ENCODE peak calls at places on chromosomes 7 and 10, in six cellular contexts. I is stomach, A is endothelial cell of umbilical vein, W is HCT116, N is HL-60, Y is upper lobe of left lung. J is an unnamed sample.

GRCh38 chr10:30829921-30830671 is 200.5 kb upstream of the LYZL2 start:
- DNase-seq in I (no peak), A (no peak), W (no peak), N (no peak), Y (no peak), J (no peak)

GRCh38 chr7:124171068-124171467 is 138.2 kb upstream of the TMEM229A start:
- DNase-seq in I (no peak), A (no peak), W (peak), N (no peak), Y (no peak), J (no peak)

GRCh38 chr10:78342787-78343186 is 309.1 kb downstream of the RPS24 start:
- DNase-seq in I (peak), A (no peak), W (no peak), N (no peak), Y (peak), J (peak)

GRCh38 chr10:91742189-91742588 is 56.0 kb upstream of the TNKS2 start:
- DNase-seq in I (no peak), A (no peak), W (no peak), N (no peak), Y (no peak), J (no peak)

GRCh38 chr7:50588937-50589336 is 23.7 kb upstream of the DDC start:
- DNase-seq in I (no peak), A (no peak), W (no peak), N (no peak), Y (no peak), J (no peak)

GRCh38 chr7:66150471-66150870 is 35.8 kb downstream of the CRCP start:
- DNase-seq in I (no peak), A (peak), W (no peak), N (no peak), Y (peak), J (peak)

GRCh38 chr7:69967152-69967591 is 368.9 kb downstream of the AUTS2 start:
- DNase-seq in I (peak), A (no peak), W (no peak), N (no peak), Y (peak), J (no peak)

GRCh38 chr7:102068846-102069245 is 217.8 kb upstream of the SH2B2 start:
- DNase-seq in I (no peak), A (no peak), W (no peak), N (no peak), Y (no peak), J (no peak)

GRCh38 chr7:34603711-34604444 is 54.1 kb upstream of the NPSR1 start:
- DNase-seq in I (no peak), A (no peak), W (no peak), N (no peak), Y (no peak), J (no peak)

GRCh38 chr7:142612264-142612881 is 136.9 kb upstream of the PRSS1 start:
- DNase-seq in I (no peak), A (peak), W (no peak), N (no peak), Y (no peak), J (no peak)

GRCh38 chr10:128067691-128068397 is 58.4 kb downstream of the MKI67 start:
- DNase-seq in I (no peak), A (no peak), W (no peak), N (no peak), Y (peak), J (peak)

GRCh38 chr10:128068398-128069285 is 57.6 kb downstream of the MKI67 start:
- DNase-seq in I (no peak), A (no peak), W (no peak), N (no peak), Y (no peak), J (peak)

GRCh38 chr10:128070161-128070560 is 56.1 kb downstream of the MKI67 start:
- DNase-seq in I (no peak), A (no peak), W (no peak), N (no peak), Y (peak), J (peak)

GRCh38 chr10:128070721-128071416 is 55.4 kb downstream of the MKI67 start:
- DNase-seq in I (no peak), A (no peak), W (no peak), N (no peak), Y (peak), J (peak)

GRCh38 chr10:128069351-128070051 is 56.7 kb downstream of the MKI67 start:
- DNase-seq in I (peak), A (peak), W (peak), N (no peak), Y (peak), J (peak)
- TF ChIP-seq CTCF in I (peak), A (peak), W (peak), N (peak), Y (peak), J (peak)

GRCh38 chr7:76062254-76062653 is 14.3 kb downstream of the MDH2 start:
- DNase-seq in I (no peak), A (no peak), W (no peak), N (no peak), Y (no peak), J (no peak)
- TF ChIP-seq POLR2AphosphoS5 in I (no peak), A (no peak), W (no peak), N (no peak), Y (no peak), J (no peak)

DNA sequence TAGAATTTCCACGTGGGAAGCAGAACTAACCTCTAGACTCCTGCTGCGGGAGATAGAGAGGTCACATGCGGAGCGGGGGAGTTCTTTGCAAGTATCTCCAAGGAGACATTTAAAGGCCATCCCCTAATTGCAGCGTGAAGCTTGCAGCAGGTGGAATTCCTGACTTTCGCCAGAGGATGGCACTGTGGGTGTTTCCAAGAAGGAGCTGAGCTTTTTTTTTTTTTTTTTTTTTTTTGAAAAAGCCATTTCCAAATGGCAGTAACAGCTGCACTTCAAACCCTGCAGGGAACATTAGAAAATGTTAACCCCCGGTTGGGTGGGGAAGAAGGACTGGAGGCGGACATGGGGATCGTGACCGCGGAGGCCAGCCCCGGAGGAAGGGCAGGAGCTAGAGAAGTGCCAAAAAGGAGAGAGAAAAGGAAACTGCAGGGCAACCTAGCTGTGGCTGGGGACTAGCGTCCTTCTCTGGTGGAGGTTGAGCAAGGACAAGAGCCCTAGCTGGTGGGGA is 487.7 kb downstream of the TYW1 start:
- DNase-seq in I (peak), A (peak), W (peak), N (peak), Y (peak), J (peak)
- TF ChIP-seq CTCF in I (peak), A (peak), W (peak), N (peak), Y (peak), J (peak)

DNA sequence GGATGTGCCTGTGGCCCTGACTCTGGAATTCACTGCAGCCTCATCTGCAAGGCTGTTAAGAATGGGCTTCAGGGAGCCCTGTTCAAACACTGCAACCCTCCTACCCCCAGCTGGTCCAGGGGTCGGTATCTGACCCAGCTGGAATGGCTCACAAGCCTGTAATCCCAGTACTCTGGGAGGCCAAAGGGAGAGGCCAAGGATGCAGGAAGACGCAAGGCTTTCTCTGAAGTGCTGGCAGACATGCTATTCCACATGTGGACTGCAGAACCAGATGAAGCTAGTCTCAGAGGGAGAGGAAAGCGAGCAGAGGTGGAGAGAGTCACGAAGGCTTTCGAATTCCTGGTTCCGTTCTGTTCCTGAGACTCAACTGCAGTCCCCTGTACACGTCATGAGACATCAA is 45.0 kb downstream of the ESYT2 start:
- DNase-seq in I (no peak), A (no peak), W (no peak), N (no peak), Y (no peak), J (no peak)
- TF ChIP-seq POLR2AphosphoS5 in I (no peak), A (no peak), W (no peak), N (no peak), Y (no peak), J (no peak)

GRCh38 chr7:82249979-82250378 is 193.6 kb downstream of the CACNA2D1 start:
- DNase-seq in I (no peak), A (no peak), W (no peak), N (no peak), Y (no peak), J (no peak)

GRCh38 chr7:82250598-82250997 is 193.0 kb downstream of the CACNA2D1 start:
- DNase-seq in I (no peak), A (no peak), W (no peak), N (no peak), Y (no peak), J (no peak)

GRCh38 chr7:82244947-82245346 is 198.6 kb downstream of the CACNA2D1 start:
- DNase-seq in I (no peak), A (no peak), W (no peak), N (no peak), Y (no peak), J (no peak)

GRCh38 chr7:82247814-82248433 is 195.7 kb downstream of the CACNA2D1 start:
- DNase-seq in I (no peak), A (no peak), W (peak), N (no peak), Y (no peak), J (no peak)
- TF ChIP-seq CTCF in I (no peak), A (peak), W (peak), N (peak), Y (no peak), J (no peak)